ENCODE peak calls at places on chromosomes 1 and 21, in eight cellular contexts. Z, M, P, I, K, B, F and U are unnamed samples.

GRCh38 chr1:234668577-234668955 is 58.6 kb upstream of the IRF2BP2 start:
- DNase-seq in Z (no peak), M (no peak), P (no peak), I (no peak), K (no peak), B (no peak), F (no peak), U (no peak)

GRCh38 chr1:91511386-91511785 is 10.7 kb downstream of the CDC7 start:
- DNase-seq in Z (no peak), M (no peak), P (no peak), I (no peak), K (no peak), B (no peak), F (peak), U (no peak)

GRCh38 chr1:204348722-204349121 is 11.0 kb downstream of the PLEKHA6 start:
- DNase-seq in Z (no peak), M (peak), P (peak), I (peak), K (no peak), B (no peak), F (peak), U (no peak)

GRCh38 chr1:173603056-173603591 is at the start of gene SLC9C2:
- DNase-seq in Z (no peak), M (peak), P (no peak), I (no peak), K (no peak), B (no peak), F (no peak), U (peak)

GRCh38 chr1:153774036-153774435 is 1.2 kb upstream of the SLC27A3 start:
- DNase-seq in Z (no peak), M (no peak), P (no peak), I (no peak), K (no peak), B (no peak), F (no peak), U (no peak)

GRCh38 chr1:198018529-198018928 is 101.4 kb downstream of the LHX9 start:
- DNase-seq in Z (no peak), M (no peak), P (no peak), I (no peak), K (no peak), B (no peak), F (no peak), U (no peak)

GRCh38 chr1:101394041-101394440 is 157.2 kb downstream of the S1PR1 start:
- DNase-seq in Z (no peak), M (no peak), P (no peak), I (no peak), K (no peak), B (no peak), F (no peak), U (no peak)

GRCh38 chr1:2132222-2133038 is 62.1 kb downstream of the FAAP20 start:
- DNase-seq in Z (peak), M (peak), P (peak), I (peak), K (no peak), B (no peak), F (peak), U (no peak)

GRCh38 chr1:3399732-3400131 is 54.7 kb upstream of the ARHGEF16 start:
- DNase-seq in Z (no peak), M (no peak), P (no peak), I (no peak), K (no peak), B (no peak), F (no peak), U (no peak)

GRCh38 chr1:56532359-56532696 is 47.0 kb downstream of the PLPP3 start:
- DNase-seq in Z (no peak), M (no peak), P (no peak), I (no peak), K (no peak), B (no peak), F (no peak), U (no peak)

GRCh38 chr1:61956774-61957173 is 214.5 kb downstream of the PATJ start:
- DNase-seq in Z (no peak), M (no peak), P (no peak), I (no peak), K (no peak), B (no peak), F (no peak), U (no peak)

GRCh38 chr1:29711582-29712274 is 475.4 kb downstream of the PTPRU start:
- DNase-seq in Z (no peak), M (no peak), P (no peak), I (no peak), K (no peak), B (no peak), F (no peak), U (no peak)

DNA sequence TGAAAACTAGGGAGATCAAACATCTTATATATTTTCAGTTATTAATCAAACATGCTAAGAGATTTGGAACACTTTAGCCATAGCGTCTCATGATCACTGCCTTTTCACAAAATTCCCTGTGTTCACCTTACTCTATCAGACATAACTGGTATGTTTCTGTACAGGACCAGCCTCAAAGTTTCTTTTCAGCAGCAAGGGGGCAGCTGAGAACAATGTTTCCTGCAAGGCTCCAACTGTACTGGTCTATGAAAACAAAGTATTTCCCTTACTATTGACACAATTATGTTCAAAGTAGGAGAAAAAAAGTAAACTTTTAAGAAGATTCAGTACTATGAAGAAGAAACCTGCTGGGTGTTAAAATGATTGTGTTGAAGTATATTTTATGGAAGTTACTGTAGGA is 98.5 kb downstream of the ATF6 start:
- DNase-seq in Z (no peak), M (no peak), P (peak), I (no peak), K (no peak), B (no peak), F (no peak), U (peak)
- TF ChIP-seq CTCF in Z (no peak), M (no peak), P (peak), I (no peak), K (no peak), B (no peak), F (peak), U (peak)

GRCh38 chr1:27152004-27152828 is 2.7 kb downstream of the SLC9A1 start:
- DNase-seq in Z (no peak), M (peak), P (no peak), I (peak), K (no peak), B (no peak), F (no peak), U (no peak)
- H3K4me3 ChIP-seq in Z (peak), M (no peak), P (peak), I (peak), K (no peak), B (no peak), F (peak), U (peak)

DNA sequence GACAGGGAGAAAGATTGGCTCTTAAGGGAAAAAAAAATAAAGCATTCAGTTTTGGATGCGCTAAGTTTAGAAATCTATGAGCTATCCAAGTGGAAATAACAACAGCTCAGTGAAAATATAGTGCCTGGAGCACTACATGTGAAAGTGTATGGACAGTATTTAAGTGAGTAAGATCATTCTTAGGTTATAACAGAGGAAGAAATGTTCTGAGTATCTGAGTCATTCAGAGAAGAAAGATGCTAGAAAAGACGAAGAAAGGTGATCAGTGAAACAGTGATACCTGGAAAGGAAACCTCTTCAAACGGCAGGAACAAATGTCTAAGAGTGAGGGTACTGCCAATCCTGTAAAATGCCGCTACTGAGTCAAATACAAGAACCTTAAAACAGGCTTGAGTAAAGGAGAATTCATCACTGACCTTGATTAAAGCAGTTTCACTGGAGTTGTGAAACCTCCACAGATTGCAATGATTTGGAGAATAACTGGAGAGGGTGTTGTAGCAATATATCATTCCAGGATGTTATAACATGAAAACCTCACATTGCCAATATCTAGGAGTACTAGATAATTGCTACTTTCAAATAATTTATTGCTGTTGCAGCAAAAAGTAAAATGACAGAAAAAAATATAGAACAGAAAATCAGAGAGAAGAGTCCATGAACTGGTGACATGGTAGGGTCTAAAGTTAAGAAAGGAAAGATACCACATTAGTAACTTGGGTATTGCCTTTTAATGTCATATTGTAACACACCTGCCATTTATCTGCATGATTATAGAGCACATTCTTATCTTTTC is 482.1 kb upstream of the RGS18 start:
- DNase-seq in Z (no peak), M (no peak), P (no peak), I (no peak), K (no peak), B (no peak), F (no peak), U (no peak)
- TF ChIP-seq POLR2A in Z (no peak), M (no peak), P (no peak), I (no peak), K (no peak), B (no peak), F (no peak), U (no peak)

DNA sequence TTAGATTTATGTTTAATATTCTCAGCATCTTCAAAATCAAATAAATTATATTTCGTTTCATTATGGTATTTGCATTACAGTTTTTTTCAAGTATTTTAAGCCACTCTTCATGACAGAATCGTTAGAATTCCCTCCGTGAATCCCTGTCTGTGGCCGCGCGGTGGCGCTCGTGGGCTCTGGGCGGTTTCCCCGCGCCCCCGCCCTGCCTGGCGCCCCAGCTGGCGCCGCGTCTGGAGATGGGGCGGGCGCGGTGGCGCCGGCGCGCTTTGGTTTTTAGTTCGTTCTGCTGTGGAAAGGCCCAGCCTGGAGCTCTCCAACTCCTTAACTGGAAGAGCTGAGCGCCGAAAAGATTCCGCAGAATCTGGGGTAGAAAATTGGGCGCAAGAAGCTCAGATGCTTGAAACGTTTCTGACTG is 25.7 kb downstream of the PRMT2 start:
- DNase-seq in Z (no peak), M (peak), P (peak), I (peak), K (no peak), B (peak), F (no peak), U (peak)
- TF ChIP-seq CTCF in Z (peak), M (peak), P (peak), I (peak), K (no peak), B (peak), F (no peak), U (peak)

DNA sequence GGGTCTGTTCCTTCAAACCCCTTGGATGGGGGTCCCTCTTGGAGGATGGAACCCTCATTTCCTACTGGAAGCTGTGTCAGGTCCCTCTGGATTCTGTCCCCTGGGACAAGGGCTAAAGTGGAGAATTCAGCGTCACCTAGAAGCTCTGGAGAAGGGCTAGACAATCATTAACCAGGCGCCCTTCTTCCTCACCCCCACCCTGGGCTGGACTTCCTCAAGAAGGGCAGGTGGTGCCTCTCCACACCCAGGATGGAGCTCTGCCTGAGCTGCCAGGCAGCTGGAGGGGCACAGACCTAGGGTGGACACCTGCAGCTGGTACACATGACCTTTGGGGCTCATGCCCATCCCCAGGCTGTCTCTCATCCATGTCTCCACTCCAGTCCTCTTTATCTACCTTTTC is 3.6 kb downstream of the CELF3 start:
- DNase-seq in Z (no peak), M (no peak), P (no peak), I (no peak), K (no peak), B (no peak), F (no peak), U (no peak)
- H3K4me3 ChIP-seq in Z (no peak), M (no peak), P (no peak), I (no peak), K (no peak), B (no peak), F (no peak), U (no peak)

GRCh38 chr1:107652976-107653375 is 312.0 kb downstream of the VAV3 start:
- DNase-seq in Z (no peak), M (no peak), P (no peak), I (no peak), K (no peak), B (no peak), F (no peak), U (no peak)
- TF ChIP-seq POLR2A in Z (no peak), M (no peak), P (no peak), I (no peak), K (no peak), B (no peak), F (no peak), U (no peak)

DNA sequence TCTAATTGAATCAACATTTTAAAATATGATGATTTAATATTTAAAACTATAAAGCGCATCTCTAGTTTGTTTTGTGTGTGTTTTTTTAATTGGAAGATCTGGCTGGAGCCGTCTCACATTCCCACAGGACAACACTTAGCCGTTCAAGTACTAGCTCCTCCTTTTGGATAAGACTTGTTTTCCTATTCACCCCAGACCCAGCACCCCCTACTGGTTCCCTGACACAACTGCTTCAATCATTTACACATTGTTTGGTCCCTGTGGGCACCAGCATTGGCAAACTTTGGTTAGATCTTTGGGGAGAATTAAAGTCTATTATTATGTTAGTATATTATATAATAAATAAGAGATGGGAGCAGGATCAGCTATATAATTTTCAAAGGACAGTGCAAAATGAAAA is 34.5 kb downstream of the TYW3 start:
- DNase-seq in Z (no peak), M (no peak), P (no peak), I (no peak), K (no peak), B (peak), F (peak), U (no peak)
- TF ChIP-seq CTCF in Z (no peak), M (no peak), P (no peak), I (no peak), K (no peak), B (peak), F (peak), U (no peak)

GRCh38 chr1:209733409-209734192 is 22.3 kb upstream of the TRAF3IP3 start:
- DNase-seq in Z (no peak), M (no peak), P (no peak), I (no peak), K (no peak), B (no peak), F (no peak), U (no peak)
- H3K4me3 ChIP-seq in Z (no peak), M (no peak), P (no peak), I (no peak), K (no peak), B (no peak), F (no peak), U (no peak)